ENCODE peak calls at places on chromosome 18, in seven cellular contexts. One of them, this sample, is unnamed.

GRCh38 chr18:6109743-6110142 is 214.4 kb upstream of the TMEM200C start:
- DNase-seq in psoas muscle: no peak
- DNase-seq in brain microvascular endothelial cell: no peak
- DNase-seq in CD8-positive, alpha-beta T cell: no peak
- DNase-seq in NB4: no peak
- DNase-seq in neural progenitor cell: no peak
- DNase-seq in cardiac muscle cell: no peak
- DNase-seq in this sample: no peak

GRCh38 chr18:58911766-58912165 is 47.1 kb downstream of the ZNF532 start:
- DNase-seq in CD8-positive, alpha-beta T cell: no peak
- DNase-seq in cardiac muscle cell: peak
- DNase-seq in neural progenitor cell: no peak
- DNase-seq in psoas muscle: no peak
- DNase-seq in NB4: no peak
- DNase-seq in brain microvascular endothelial cell: peak
- DNase-seq in this sample: no peak

GRCh38 chr18:25875574-25875973 is 214.8 kb downstream of the SS18 start:
- DNase-seq in brain microvascular endothelial cell: no peak
- DNase-seq in neural progenitor cell: no peak
- DNase-seq in NB4: no peak
- DNase-seq in psoas muscle: no peak
- DNase-seq in cardiac muscle cell: peak
- DNase-seq in CD8-positive, alpha-beta T cell: no peak
- DNase-seq in this sample: no peak

GRCh38 chr18:60060578-60060977 is 160.8 kb downstream of the PMAIP1 start:
- DNase-seq in brain microvascular endothelial cell: no peak
- DNase-seq in cardiac muscle cell: no peak
- DNase-seq in neural progenitor cell: no peak
- DNase-seq in psoas muscle: no peak
- DNase-seq in CD8-positive, alpha-beta T cell: no peak
- DNase-seq in NB4: no peak
- DNase-seq in this sample: no peak

GRCh38 chr18:26710460-26711096 is 154.9 kb downstream of the AQP4 start:
- DNase-seq in brain microvascular endothelial cell: no peak
- DNase-seq in CD8-positive, alpha-beta T cell: no peak
- DNase-seq in NB4: peak
- DNase-seq in psoas muscle: no peak
- DNase-seq in cardiac muscle cell: no peak
- DNase-seq in neural progenitor cell: no peak
- DNase-seq in this sample: no peak

GRCh38 chr18:67583621-67584020 is 67.1 kb upstream of the DSEL start:
- DNase-seq in cardiac muscle cell: no peak
- DNase-seq in neural progenitor cell: no peak
- DNase-seq in NB4: no peak
- DNase-seq in CD8-positive, alpha-beta T cell: no peak
- DNase-seq in psoas muscle: no peak
- DNase-seq in brain microvascular endothelial cell: no peak
- DNase-seq in this sample: no peak

GRCh38 chr18:2905802-2906521 is 59.2 kb downstream of the EMILIN2 start:
- DNase-seq in brain microvascular endothelial cell: no peak
- DNase-seq in cardiac muscle cell: no peak
- DNase-seq in psoas muscle: peak
- DNase-seq in neural progenitor cell: peak
- DNase-seq in NB4: peak
- DNase-seq in CD8-positive, alpha-beta T cell: peak
- DNase-seq in this sample: peak

GRCh38 chr18:54904521-54904920 is 54.7 kb downstream of the CCDC68 start:
- DNase-seq in brain microvascular endothelial cell: no peak
- DNase-seq in cardiac muscle cell: no peak
- DNase-seq in CD8-positive, alpha-beta T cell: no peak
- DNase-seq in psoas muscle: no peak
- DNase-seq in neural progenitor cell: no peak
- DNase-seq in NB4: no peak
- DNase-seq in this sample: no peak

GRCh38 chr18:74861154-74861553 is 263.5 kb downstream of the ZNF407 start:
- DNase-seq in CD8-positive, alpha-beta T cell: no peak
- DNase-seq in cardiac muscle cell: no peak
- DNase-seq in NB4: no peak
- DNase-seq in neural progenitor cell: no peak
- DNase-seq in brain microvascular endothelial cell: peak
- DNase-seq in psoas muscle: no peak
- DNase-seq in this sample: no peak

GRCh38 chr18:22169011-22169888 is at the start of gene GATA6:
- DNase-seq in NB4: peak
- DNase-seq in psoas muscle: peak
- DNase-seq in brain microvascular endothelial cell: peak
- DNase-seq in CD8-positive, alpha-beta T cell: peak
- DNase-seq in cardiac muscle cell: peak
- DNase-seq in neural progenitor cell: peak
- DNase-seq in this sample: no peak

DNA sequence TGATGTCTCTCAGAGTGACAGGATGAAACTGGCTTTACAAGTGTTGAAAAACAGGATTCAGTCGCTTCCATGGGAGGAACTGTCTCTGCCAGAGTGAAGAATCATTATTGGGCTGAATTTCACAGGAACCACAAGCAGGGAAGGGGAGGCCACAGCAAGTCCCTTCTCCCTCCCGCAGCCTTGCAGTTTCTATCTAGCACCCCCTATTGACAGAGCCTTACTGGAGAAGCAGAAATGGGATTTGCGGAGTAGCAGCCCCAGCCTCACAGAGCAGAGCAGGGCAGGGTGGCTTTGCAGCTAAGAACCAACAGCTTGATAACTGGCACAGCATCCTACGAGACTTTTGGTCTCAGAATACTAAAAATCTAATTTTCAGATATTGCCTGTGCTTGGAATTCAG is 33.3 kb upstream of the RMP24 start:
- DNase-seq in NB4: peak
- DNase-seq in cardiac muscle cell: peak
- DNase-seq in brain microvascular endothelial cell: no peak
- DNase-seq in neural progenitor cell: peak
- DNase-seq in psoas muscle: no peak
- DNase-seq in CD8-positive, alpha-beta T cell: no peak
- DNase-seq in this sample: no peak
- TF ChIP-seq CTCF in NB4: peak
- TF ChIP-seq CTCF in cardiac muscle cell: peak
- TF ChIP-seq CTCF in brain microvascular endothelial cell: peak
- TF ChIP-seq CTCF in neural progenitor cell: peak
- TF ChIP-seq CTCF in psoas muscle: no peak
- TF ChIP-seq CTCF in CD8-positive, alpha-beta T cell: no peak
- TF ChIP-seq CTCF in this sample: no peak

GRCh38 chr18:27780061-27780740 is 396.7 kb downstream of the CDH2 start:
- DNase-seq in brain microvascular endothelial cell: peak
- DNase-seq in NB4: no peak
- DNase-seq in psoas muscle: no peak
- DNase-seq in CD8-positive, alpha-beta T cell: no peak
- DNase-seq in neural progenitor cell: no peak
- DNase-seq in cardiac muscle cell: no peak
- DNase-seq in this sample: no peak

GRCh38 chr18:27778925-27779324 is 398.0 kb downstream of the CDH2 start:
- DNase-seq in brain microvascular endothelial cell: no peak
- DNase-seq in cardiac muscle cell: no peak
- DNase-seq in CD8-positive, alpha-beta T cell: no peak
- DNase-seq in neural progenitor cell: peak
- DNase-seq in NB4: no peak
- DNase-seq in psoas muscle: no peak
- DNase-seq in this sample: no peak

GRCh38 chr18:27778441-27778840 is 398.5 kb downstream of the CDH2 start:
- DNase-seq in NB4: no peak
- DNase-seq in neural progenitor cell: peak
- DNase-seq in brain microvascular endothelial cell: peak
- DNase-seq in psoas muscle: no peak
- DNase-seq in CD8-positive, alpha-beta T cell: no peak
- DNase-seq in cardiac muscle cell: peak
- DNase-seq in this sample: no peak
- TF ChIP-seq CTCF in NB4: no peak
- TF ChIP-seq CTCF in neural progenitor cell: peak
- TF ChIP-seq CTCF in brain microvascular endothelial cell: peak
- TF ChIP-seq CTCF in psoas muscle: peak
- TF ChIP-seq CTCF in CD8-positive, alpha-beta T cell: no peak
- TF ChIP-seq CTCF in cardiac muscle cell: peak
- TF ChIP-seq CTCF in this sample: no peak

DNA sequence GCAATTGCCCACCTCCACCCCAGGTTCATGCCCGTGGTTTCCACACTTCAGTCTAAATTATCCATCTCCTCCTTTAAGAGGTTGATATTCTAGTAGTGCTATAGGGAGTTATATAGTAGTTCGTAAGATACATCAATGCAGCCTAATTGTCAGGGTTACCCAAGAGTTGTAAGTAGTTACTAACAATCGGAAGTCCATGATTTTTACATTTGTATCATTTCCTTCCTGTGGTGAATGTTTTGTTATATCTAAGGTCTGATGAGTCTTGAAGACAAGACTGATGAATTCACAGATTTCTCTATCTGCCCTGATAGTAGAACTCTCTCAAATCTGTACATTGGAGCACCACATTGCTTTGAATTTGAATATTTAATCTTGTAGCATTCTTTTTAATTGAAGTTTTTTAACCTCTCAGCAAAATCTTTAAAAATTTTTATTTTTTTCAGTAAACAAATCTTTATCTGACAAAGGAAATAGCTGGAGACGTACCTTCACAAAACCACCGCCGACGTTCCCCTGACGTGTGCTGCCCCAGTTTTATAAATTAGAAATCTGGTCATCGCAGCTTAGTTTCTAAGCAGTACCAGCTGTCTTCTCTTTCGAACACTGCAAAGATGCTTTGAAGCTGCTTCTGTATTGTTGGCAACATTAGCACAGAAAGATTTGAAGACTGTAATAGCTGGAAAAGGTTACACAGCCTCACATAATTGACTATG is 264.6 kb downstream of the SOCS6 start:
- DNase-seq in neural progenitor cell: no peak
- DNase-seq in brain microvascular endothelial cell: no peak
- DNase-seq in CD8-positive, alpha-beta T cell: peak
- DNase-seq in psoas muscle: no peak
- DNase-seq in NB4: no peak
- DNase-seq in cardiac muscle cell: no peak
- DNase-seq in this sample: no peak
- TF ChIP-seq CTCF in neural progenitor cell: no peak
- TF ChIP-seq CTCF in brain microvascular endothelial cell: no peak
- TF ChIP-seq CTCF in CD8-positive, alpha-beta T cell: no peak
- TF ChIP-seq CTCF in psoas muscle: no peak
- TF ChIP-seq CTCF in NB4: no peak
- TF ChIP-seq CTCF in cardiac muscle cell: no peak
- TF ChIP-seq CTCF in this sample: no peak

DNA sequence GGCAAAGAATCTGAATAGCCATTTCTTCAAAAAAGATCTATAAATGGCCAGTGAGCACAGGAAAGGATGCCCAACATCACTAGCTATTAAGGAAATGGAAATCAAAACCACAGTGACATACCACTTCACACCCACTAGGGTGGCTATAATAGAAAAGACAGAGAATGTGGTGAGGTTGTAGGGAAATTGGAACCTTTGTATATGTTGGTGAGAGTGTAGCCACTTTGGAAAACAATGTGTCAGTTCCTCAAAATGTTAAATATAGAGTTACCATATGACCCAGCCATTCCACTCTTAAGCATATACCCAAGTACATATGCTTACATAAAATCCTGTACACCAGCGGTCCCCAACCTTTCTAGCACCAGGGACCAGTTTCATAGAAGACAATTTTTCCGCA is 152.8 kb downstream of the SMAD2 start:
- DNase-seq in CD8-positive, alpha-beta T cell: no peak
- DNase-seq in neural progenitor cell: no peak
- DNase-seq in brain microvascular endothelial cell: no peak
- DNase-seq in psoas muscle: no peak
- DNase-seq in NB4: no peak
- DNase-seq in cardiac muscle cell: no peak
- DNase-seq in this sample: no peak
- TF ChIP-seq CTCF in CD8-positive, alpha-beta T cell: no peak
- TF ChIP-seq CTCF in neural progenitor cell: no peak
- TF ChIP-seq CTCF in brain microvascular endothelial cell: no peak
- TF ChIP-seq CTCF in psoas muscle: no peak
- TF ChIP-seq CTCF in NB4: no peak
- TF ChIP-seq CTCF in cardiac muscle cell: no peak
- TF ChIP-seq CTCF in this sample: no peak

This sample was measured in activated B cell treated with CpG ODN at 0.5 μM for 24 hours.